ENCODE peak calls at places on chromosomes 12 and 14, in six cellular contexts. One of them, this sample, is unnamed.

GRCh38 chr12:7645395-7646177 is 20.1 kb downstream of the APOBEC1 start:
- DNase-seq in HT1080: peak
- DNase-seq in activated naive CD8-positive, alpha-beta T cell treated with anti-CD3 and anti-CD28 coated beads for 36 hours: no peak
- DNase-seq in substantia nigra: no peak
- DNase-seq in kidney tubule cell: peak
- DNase-seq in HCEC 1CT: peak
- DNase-seq in this sample: peak

GRCh38 chr12:1907652-1908611 is 10.5 kb downstream of the CACNA2D4 start:
- DNase-seq in activated naive CD8-positive, alpha-beta T cell treated with anti-CD3 and anti-CD28 coated beads for 36 hours: peak
- DNase-seq in HCEC 1CT: no peak
- DNase-seq in kidney tubule cell: peak
- DNase-seq in HT1080: no peak
- DNase-seq in substantia nigra: no peak
- DNase-seq in this sample: no peak

GRCh38 chr12:112380663-112381420 is 1.4 kb downstream of the HECTD4 start:
- DNase-seq in substantia nigra: no peak
- DNase-seq in HT1080: no peak
- DNase-seq in activated naive CD8-positive, alpha-beta T cell treated with anti-CD3 and anti-CD28 coated beads for 36 hours: peak
- DNase-seq in HCEC 1CT: no peak
- DNase-seq in kidney tubule cell: peak
- DNase-seq in this sample: no peak

GRCh38 chr14:48874701-48875100 is 711.5 kb downstream of the RPS29 start:
- DNase-seq in HCEC 1CT: no peak
- DNase-seq in substantia nigra: no peak
- DNase-seq in HT1080: no peak
- DNase-seq in kidney tubule cell: no peak
- DNase-seq in activated naive CD8-positive, alpha-beta T cell treated with anti-CD3 and anti-CD28 coated beads for 36 hours: no peak
- DNase-seq in this sample: no peak

GRCh38 chr12:58247633-58248032 is 306.3 kb downstream of the ATP23 start:
- DNase-seq in substantia nigra: no peak
- DNase-seq in HCEC 1CT: no peak
- DNase-seq in activated naive CD8-positive, alpha-beta T cell treated with anti-CD3 and anti-CD28 coated beads for 36 hours: no peak
- DNase-seq in HT1080: peak
- DNase-seq in kidney tubule cell: peak
- DNase-seq in this sample: no peak

GRCh38 chr12:78928200-78929074 is 63.9 kb downstream of the SYT1 start:
- DNase-seq in HCEC 1CT: peak
- DNase-seq in substantia nigra: no peak
- DNase-seq in activated naive CD8-positive, alpha-beta T cell treated with anti-CD3 and anti-CD28 coated beads for 36 hours: no peak
- DNase-seq in HT1080: peak
- DNase-seq in kidney tubule cell: peak
- DNase-seq in this sample: peak

GRCh38 chr12:132186208-132186856 is 42.1 kb downstream of the NOC4L start:
- DNase-seq in kidney tubule cell: no peak
- DNase-seq in HT1080: no peak
- DNase-seq in HCEC 1CT: no peak
- DNase-seq in substantia nigra: no peak
- DNase-seq in activated naive CD8-positive, alpha-beta T cell treated with anti-CD3 and anti-CD28 coated beads for 36 hours: no peak
- DNase-seq in this sample: no peak

GRCh38 chr14:58479975-58480374 is 52.5 kb downstream of the KIAA0586 start:
- DNase-seq in HCEC 1CT: no peak
- DNase-seq in substantia nigra: no peak
- DNase-seq in kidney tubule cell: no peak
- DNase-seq in activated naive CD8-positive, alpha-beta T cell treated with anti-CD3 and anti-CD28 coated beads for 36 hours: no peak
- DNase-seq in HT1080: no peak
- DNase-seq in this sample: no peak

GRCh38 chr14:58463147-58463546 is 35.6 kb downstream of the KIAA0586 start:
- DNase-seq in HCEC 1CT: no peak
- DNase-seq in activated naive CD8-positive, alpha-beta T cell treated with anti-CD3 and anti-CD28 coated beads for 36 hours: no peak
- DNase-seq in substantia nigra: no peak
- DNase-seq in kidney tubule cell: no peak
- DNase-seq in HT1080: no peak
- DNase-seq in this sample: no peak

GRCh38 chr12:69880566-69880965 is 55.5 kb downstream of the MYRFL start:
- DNase-seq in activated naive CD8-positive, alpha-beta T cell treated with anti-CD3 and anti-CD28 coated beads for 36 hours: no peak
- DNase-seq in substantia nigra: no peak
- DNase-seq in HT1080: peak
- DNase-seq in HCEC 1CT: no peak
- DNase-seq in kidney tubule cell: peak
- DNase-seq in this sample: no peak

GRCh38 chr12:98653866-98654493 is 8.9 kb downstream of the APAF1 start:
- DNase-seq in activated naive CD8-positive, alpha-beta T cell treated with anti-CD3 and anti-CD28 coated beads for 36 hours: no peak
- DNase-seq in kidney tubule cell: peak
- DNase-seq in HCEC 1CT: peak
- DNase-seq in HT1080: peak
- DNase-seq in substantia nigra: no peak
- DNase-seq in this sample: peak

GRCh38 chr12:113184098-113184899 is 979 bp downstream of the DDX54 start:
- DNase-seq in substantia nigra: no peak
- DNase-seq in kidney tubule cell: no peak
- DNase-seq in activated naive CD8-positive, alpha-beta T cell treated with anti-CD3 and anti-CD28 coated beads for 36 hours: no peak
- DNase-seq in HT1080: no peak
- DNase-seq in HCEC 1CT: no peak
- DNase-seq in this sample: no peak

GRCh38 chr12:118603610-118604361 is 227.4 kb downstream of the SUDS3 start:
- DNase-seq in substantia nigra: no peak
- DNase-seq in activated naive CD8-positive, alpha-beta T cell treated with anti-CD3 and anti-CD28 coated beads for 36 hours: no peak
- DNase-seq in kidney tubule cell: no peak
- DNase-seq in HCEC 1CT: no peak
- DNase-seq in HT1080: no peak
- DNase-seq in this sample: no peak

GRCh38 chr12:120363274-120363855 is 5.6 kb downstream of the MSI1 start:
- DNase-seq in HT1080: no peak
- DNase-seq in kidney tubule cell: no peak
- DNase-seq in substantia nigra: no peak
- DNase-seq in activated naive CD8-positive, alpha-beta T cell treated with anti-CD3 and anti-CD28 coated beads for 36 hours: no peak
- DNase-seq in HCEC 1CT: no peak
- DNase-seq in this sample: no peak

GRCh38 chr14:52067873-52068740 is 752 bp downstream of the NID2 start:
- DNase-seq in activated naive CD8-positive, alpha-beta T cell treated with anti-CD3 and anti-CD28 coated beads for 36 hours: peak
- DNase-seq in HCEC 1CT: peak
- DNase-seq in kidney tubule cell: peak
- DNase-seq in substantia nigra: no peak
- DNase-seq in HT1080: no peak
- DNase-seq in this sample: no peak

GRCh38 chr12:117853600-117853999 is 115.2 kb downstream of the KSR2 start:
- DNase-seq in HT1080: peak
- DNase-seq in HCEC 1CT: no peak
- DNase-seq in substantia nigra: no peak
- DNase-seq in activated naive CD8-positive, alpha-beta T cell treated with anti-CD3 and anti-CD28 coated beads for 36 hours: no peak
- DNase-seq in kidney tubule cell: peak
- DNase-seq in this sample: peak

GRCh38 chr14:57066887-57067513 is 201.7 kb downstream of the EXOC5 start:
- DNase-seq in activated naive CD8-positive, alpha-beta T cell treated with anti-CD3 and anti-CD28 coated beads for 36 hours: peak
- DNase-seq in HCEC 1CT: no peak
- DNase-seq in kidney tubule cell: peak
- DNase-seq in substantia nigra: peak
- DNase-seq in HT1080: peak
- DNase-seq in this sample: peak

GRCh38 chr14:95915326-95915725 is 38.7 kb downstream of the TUNAR start:
- DNase-seq in activated naive CD8-positive, alpha-beta T cell treated with anti-CD3 and anti-CD28 coated beads for 36 hours: no peak
- DNase-seq in HT1080: no peak
- DNase-seq in HCEC 1CT: no peak
- DNase-seq in kidney tubule cell: peak
- DNase-seq in substantia nigra: no peak
- DNase-seq in this sample: no peak

GRCh38 chr14:41749425-41749824 is 142.7 kb downstream of the LRFN5 start:
- DNase-seq in substantia nigra: no peak
- DNase-seq in HT1080: peak
- DNase-seq in activated naive CD8-positive, alpha-beta T cell treated with anti-CD3 and anti-CD28 coated beads for 36 hours: no peak
- DNase-seq in kidney tubule cell: peak
- DNase-seq in HCEC 1CT: no peak
- DNase-seq in this sample: no peak

GRCh38 chr12:70576341-70577282 is 60.6 kb downstream of the PTPRB start:
- DNase-seq in substantia nigra: no peak
- DNase-seq in activated naive CD8-positive, alpha-beta T cell treated with anti-CD3 and anti-CD28 coated beads for 36 hours: no peak
- DNase-seq in HT1080: peak
- DNase-seq in kidney tubule cell: peak
- DNase-seq in HCEC 1CT: peak
- DNase-seq in this sample: peak

GRCh38 chr12:51752490-51752889 is 96.0 kb downstream of the FIGNL2 start:
- DNase-seq in substantia nigra: peak
- DNase-seq in HT1080: peak
- DNase-seq in activated naive CD8-positive, alpha-beta T cell treated with anti-CD3 and anti-CD28 coated beads for 36 hours: no peak
- DNase-seq in kidney tubule cell: peak
- DNase-seq in HCEC 1CT: peak
- DNase-seq in this sample: peak

GRCh38 chr12:10175849-10176641 is 2.8 kb upstream of the TMEM52B start:
- DNase-seq in HT1080: no peak
- DNase-seq in activated naive CD8-positive, alpha-beta T cell treated with anti-CD3 and anti-CD28 coated beads for 36 hours: no peak
- DNase-seq in kidney tubule cell: peak
- DNase-seq in substantia nigra: no peak
- DNase-seq in HCEC 1CT: no peak
- DNase-seq in this sample: peak

GRCh38 chr12:125687820-125688219 is 622.6 kb downstream of the AACS start:
- DNase-seq in kidney tubule cell: no peak
- DNase-seq in substantia nigra: no peak
- DNase-seq in activated naive CD8-positive, alpha-beta T cell treated with anti-CD3 and anti-CD28 coated beads for 36 hours: no peak
- DNase-seq in HT1080: no peak
- DNase-seq in HCEC 1CT: no peak
- DNase-seq in this sample: no peak

GRCh38 chr12:63882844-63883243 is 38.3 kb downstream of the SRGAP1 start:
- DNase-seq in activated naive CD8-positive, alpha-beta T cell treated with anti-CD3 and anti-CD28 coated beads for 36 hours: no peak
- DNase-seq in HCEC 1CT: no peak
- DNase-seq in HT1080: no peak
- DNase-seq in substantia nigra: no peak
- DNase-seq in kidney tubule cell: no peak
- DNase-seq in this sample: no peak

GRCh38 chr12:14948672-14949071 is 10.3 kb upstream of the ERP27 start:
- DNase-seq in HT1080: peak
- DNase-seq in kidney tubule cell: peak
- DNase-seq in substantia nigra: no peak
- DNase-seq in HCEC 1CT: peak
- DNase-seq in activated naive CD8-positive, alpha-beta T cell treated with anti-CD3 and anti-CD28 coated beads for 36 hours: peak
- DNase-seq in this sample: peak

GRCh38 chr12:64673490-64674169 is 63.3 kb downstream of the RASSF3 start:
- DNase-seq in kidney tubule cell: no peak
- DNase-seq in activated naive CD8-positive, alpha-beta T cell treated with anti-CD3 and anti-CD28 coated beads for 36 hours: no peak
- DNase-seq in substantia nigra: no peak
- DNase-seq in HT1080: peak
- DNase-seq in HCEC 1CT: no peak
- DNase-seq in this sample: no peak

GRCh38 chr14:90491221-90491867 is 94.5 kb downstream of the CALM1 start:
- DNase-seq in HCEC 1CT: peak
- DNase-seq in substantia nigra: peak
- DNase-seq in activated naive CD8-positive, alpha-beta T cell treated with anti-CD3 and anti-CD28 coated beads for 36 hours: no peak
- DNase-seq in kidney tubule cell: no peak
- DNase-seq in HT1080: no peak
- DNase-seq in this sample: no peak

GRCh38 chr12:89309452-89309802 is 42.9 kb downstream of the DUSP6 start:
- DNase-seq in HT1080: peak
- DNase-seq in activated naive CD8-positive, alpha-beta T cell treated with anti-CD3 and anti-CD28 coated beads for 36 hours: no peak
- DNase-seq in kidney tubule cell: peak
- DNase-seq in HCEC 1CT: no peak
- DNase-seq in substantia nigra: no peak
- DNase-seq in this sample: no peak

GRCh38 chr12:117854339-117855012 is 114.3 kb downstream of the KSR2 start:
- DNase-seq in HT1080: peak
- DNase-seq in substantia nigra: no peak
- DNase-seq in HCEC 1CT: peak
- DNase-seq in kidney tubule cell: peak
- DNase-seq in activated naive CD8-positive, alpha-beta T cell treated with anti-CD3 and anti-CD28 coated beads for 36 hours: peak
- DNase-seq in this sample: peak

GRCh38 chr14:96299441-96299840 is 43.4 kb downstream of the BDKRB1 start:
- DNase-seq in HCEC 1CT: no peak
- DNase-seq in kidney tubule cell: no peak
- DNase-seq in substantia nigra: no peak
- DNase-seq in HT1080: no peak
- DNase-seq in activated naive CD8-positive, alpha-beta T cell treated with anti-CD3 and anti-CD28 coated beads for 36 hours: no peak
- DNase-seq in this sample: no peak

GRCh38 chr12:6788972-6789905 is at the start of gene CD4:
- DNase-seq in HT1080: no peak
- DNase-seq in activated naive CD8-positive, alpha-beta T cell treated with anti-CD3 and anti-CD28 coated beads for 36 hours: peak
- DNase-seq in kidney tubule cell: no peak
- DNase-seq in HCEC 1CT: no peak
- DNase-seq in substantia nigra: peak
- DNase-seq in this sample: no peak

GRCh38 chr12:97386133-97386581 is 76.4 kb upstream of the RMST start:
- DNase-seq in HCEC 1CT: no peak
- DNase-seq in substantia nigra: peak
- DNase-seq in activated naive CD8-positive, alpha-beta T cell treated with anti-CD3 and anti-CD28 coated beads for 36 hours: no peak
- DNase-seq in HT1080: no peak
- DNase-seq in kidney tubule cell: peak
- DNase-seq in this sample: no peak

GRCh38 chr12:53336137-53336785 is at the start of gene SP7:
- DNase-seq in substantia nigra: no peak
- DNase-seq in kidney tubule cell: no peak
- DNase-seq in HCEC 1CT: no peak
- DNase-seq in activated naive CD8-positive, alpha-beta T cell treated with anti-CD3 and anti-CD28 coated beads for 36 hours: no peak
- DNase-seq in HT1080: no peak
- DNase-seq in this sample: no peak

GRCh38 chr12:77167801-77168200 is 102.4 kb upstream of the E2F7 start:
- DNase-seq in HT1080: no peak
- DNase-seq in kidney tubule cell: no peak
- DNase-seq in HCEC 1CT: peak
- DNase-seq in activated naive CD8-positive, alpha-beta T cell treated with anti-CD3 and anti-CD28 coated beads for 36 hours: no peak
- DNase-seq in substantia nigra: no peak
- DNase-seq in this sample: peak

GRCh38 chr12:122308811-122309210 is 42.5 kb upstream of the VPS33A start:
- DNase-seq in activated naive CD8-positive, alpha-beta T cell treated with anti-CD3 and anti-CD28 coated beads for 36 hours: no peak
- DNase-seq in HT1080: no peak
- DNase-seq in substantia nigra: no peak
- DNase-seq in kidney tubule cell: no peak
- DNase-seq in HCEC 1CT: peak
- DNase-seq in this sample: no peak